ENCODE peak calls at places on chromosomes 5 and 9, in five cellular contexts. M is keratinocyte, I is NCI-H526 treated with DMSO at 0.1 percent for 48 hours, R is astrocyte of the spinal cord, O is T-helper 9 cell. G is an unnamed sample.

GRCh38 chr5:178206166-178207101 is 2.1 kb downstream of the HNRNPAB start:
- DNase-seq in O (no peak), M (no peak), R (no peak), I (no peak), G (no peak)

GRCh38 chr5:139768802-139769465 is 26.7 kb upstream of the PSD2 start:
- DNase-seq in M (no peak), R (no peak), I (no peak), O (no peak), G (no peak)

GRCh38 chr5:57482671-57483106 is at the start of gene ACTBL2:
- DNase-seq in M (peak; percentile 89), I (no peak), O (no peak), R (peak; percentile 83), G (no peak)

GRCh38 chr9:138050472-138051330 is 173.1 kb downstream of the CACNA1B start:
- DNase-seq in R (no peak), I (no peak), O (no peak), M (no peak), G (no peak)

GRCh38 chr9:97563458-97564135 is 62.1 kb downstream of the TMOD1 start:
- DNase-seq in R (no peak), I (no peak), M (no peak), O (no peak), G (no peak)

GRCh38 chr5:141960449-141961323 is 2.7 kb upstream of the PCDH12 start:
- DNase-seq in M (no peak), I (peak; percentile 64), O (peak; percentile 91), R (peak; percentile 78), G (peak; percentile 88)

GRCh38 chr9:24616858-24617257 is 71.2 kb upstream of the IZUMO3 start:
- DNase-seq in I (peak; percentile 22), O (no peak), R (no peak), M (no peak), G (no peak)

GRCh38 chr5:10825897-10826644 is 65.0 kb upstream of the DAP start:
- DNase-seq in R (no peak), O (no peak), M (no peak), I (no peak), G (no peak)

GRCh38 chr5:16934123-16934522 is 2.0 kb downstream of the MYO10 start:
- DNase-seq in R (peak; percentile 82), I (peak; percentile 61), M (no peak), O (no peak), G (peak; percentile 87)

GRCh38 chr5:50476549-50476948 is 35.5 kb upstream of the EMB start:
- DNase-seq in O (no peak), R (no peak), M (no peak), I (no peak), G (no peak)

GRCh38 chr5:173602423-173602822 is 14.0 kb downstream of the BOD1 start:
- DNase-seq in R (peak; percentile 59), I (no peak), O (no peak), M (no peak), G (no peak)

GRCh38 chr5:322942-323879 is 1.7 kb downstream of the AHRR start:
- DNase-seq in I (no peak), R (no peak), M (no peak), O (no peak), G (no peak)

GRCh38 chr9:87007711-87008360 is 60.5 kb upstream of the GAS1 start:
- DNase-seq in R (no peak), M (no peak), I (no peak), O (no peak), G (no peak)

GRCh38 chr9:73426226-73426625 is 274.6 kb downstream of the ANXA1 start:
- DNase-seq in O (no peak), I (no peak), M (no peak), R (no peak), G (no peak)